ENCODE peak calls at places on chromosomes 1 and 21, in five cellular contexts. One of them, this sample, is unnamed.

GRCh38 chr1:67118191-67118590 is 16.6 kb downstream of the C1orf141 start:
- DNase-seq in HepG2: no peak
- DNase-seq in NT2/D1: no peak
- DNase-seq in H1: no peak
- DNase-seq in GM12878: no peak
- DNase-seq in this sample: no peak

GRCh38 chr1:37410815-37411214 is 63.6 kb upstream of the ZC3H12A start:
- DNase-seq in HepG2: peak
- DNase-seq in NT2/D1: peak
- DNase-seq in H1: no peak
- DNase-seq in GM12878: no peak
- DNase-seq in this sample: peak

GRCh38 chr1:214259353-214259982 is 21.5 kb upstream of the SMYD2 start:
- DNase-seq in HepG2: no peak
- DNase-seq in NT2/D1: no peak
- DNase-seq in H1: no peak
- DNase-seq in GM12878: no peak
- DNase-seq in this sample: no peak

GRCh38 chr1:200279810-200280411 is 129.9 kb downstream of the ZNF281 start:
- DNase-seq in HepG2: peak
- DNase-seq in NT2/D1: peak
- DNase-seq in H1: peak
- DNase-seq in GM12878: no peak
- DNase-seq in this sample: peak

GRCh38 chr1:64082459-64082858 is 121.0 kb upstream of the UBE2U start:
- DNase-seq in HepG2: no peak
- DNase-seq in NT2/D1: no peak
- DNase-seq in H1: peak
- DNase-seq in GM12878: no peak
- DNase-seq in this sample: no peak

GRCh38 chr1:27427836-27428315 is 35.5 kb downstream of the GPR3 start:
- DNase-seq in HepG2: peak
- DNase-seq in NT2/D1: no peak
- DNase-seq in H1: no peak
- DNase-seq in GM12878: no peak
- DNase-seq in this sample: no peak

GRCh38 chr1:48930011-48930410 is 153.3 kb upstream of the BEND5 start:
- DNase-seq in HepG2: no peak
- DNase-seq in NT2/D1: no peak
- DNase-seq in H1: no peak
- DNase-seq in GM12878: no peak
- DNase-seq in this sample: no peak

GRCh38 chr1:185917646-185918045 is 183.5 kb downstream of the HMCN1 start:
- DNase-seq in HepG2: no peak
- DNase-seq in NT2/D1: no peak
- DNase-seq in H1: no peak
- DNase-seq in GM12878: no peak
- DNase-seq in this sample: peak

GRCh38 chr1:89689234-89689633 is 56.3 kb downstream of the LRRC8C start:
- DNase-seq in HepG2: no peak
- DNase-seq in NT2/D1: no peak
- DNase-seq in H1: no peak
- DNase-seq in GM12878: no peak
- DNase-seq in this sample: no peak

GRCh38 chr1:65170511-65171142 is 22.6 kb downstream of the AK4 start:
- DNase-seq in HepG2: no peak
- DNase-seq in NT2/D1: no peak
- DNase-seq in H1: no peak
- DNase-seq in GM12878: no peak
- DNase-seq in this sample: no peak

GRCh38 chr1:22171951-22172715 is 29.2 kb upstream of the WNT4 start:
- DNase-seq in HepG2: no peak
- DNase-seq in NT2/D1: no peak
- DNase-seq in H1: peak
- DNase-seq in GM12878: no peak
- DNase-seq in this sample: no peak

GRCh38 chr1:70864302-70864701 is 183.3 kb downstream of the PTGER3 start:
- DNase-seq in HepG2: no peak
- DNase-seq in NT2/D1: no peak
- DNase-seq in H1: no peak
- DNase-seq in GM12878: no peak
- DNase-seq in this sample: no peak

GRCh38 chr1:10085076-10085475 is 52.3 kb downstream of the UBE4B start:
- DNase-seq in HepG2: peak
- DNase-seq in NT2/D1: no peak
- DNase-seq in H1: no peak
- DNase-seq in GM12878: no peak
- DNase-seq in this sample: no peak

GRCh38 chr1:64834734-64835133 is 89.9 kb downstream of the RAVER2 start:
- DNase-seq in HepG2: no peak
- DNase-seq in NT2/D1: no peak
- DNase-seq in H1: no peak
- DNase-seq in GM12878: no peak
- DNase-seq in this sample: no peak

GRCh38 chr1:21225065-21225464 is 48.4 kb upstream of the EIF4G3 start:
- DNase-seq in HepG2: no peak
- DNase-seq in NT2/D1: no peak
- DNase-seq in H1: no peak
- DNase-seq in GM12878: no peak
- DNase-seq in this sample: no peak

GRCh38 chr1:75991497-75992114 is 59.4 kb upstream of the ASB17 start:
- DNase-seq in HepG2: peak
- DNase-seq in NT2/D1: peak
- DNase-seq in H1: peak
- DNase-seq in GM12878: no peak
- DNase-seq in this sample: peak

GRCh38 chr1:31207590-31207989 is 32.1 kb downstream of the NKAIN1 start:
- DNase-seq in HepG2: no peak
- DNase-seq in NT2/D1: no peak
- DNase-seq in H1: no peak
- DNase-seq in GM12878: no peak
- DNase-seq in this sample: no peak

GRCh38 chr1:86750530-86750929 is 46.2 kb downstream of the SH3GLB1 start:
- DNase-seq in HepG2: no peak
- DNase-seq in NT2/D1: no peak
- DNase-seq in H1: no peak
- DNase-seq in GM12878: no peak
- DNase-seq in this sample: no peak

GRCh38 chr1:116273042-116273783 is 99.8 kb upstream of the ATP1A1 start:
- DNase-seq in HepG2: peak
- DNase-seq in NT2/D1: no peak
- DNase-seq in H1: no peak
- DNase-seq in GM12878: no peak
- DNase-seq in this sample: no peak

GRCh38 chr1:85494957-85495266 is 30.0 kb upstream of the DDAH1 start:
- DNase-seq in HepG2: peak
- DNase-seq in NT2/D1: no peak
- DNase-seq in H1: no peak
- DNase-seq in GM12878: no peak
- DNase-seq in this sample: no peak

GRCh38 chr1:118360817-118361216 is 175.8 kb upstream of the SPAG17 start:
- DNase-seq in HepG2: no peak
- DNase-seq in NT2/D1: no peak
- DNase-seq in H1: no peak
- DNase-seq in GM12878: no peak
- DNase-seq in this sample: no peak

GRCh38 chr1:169899519-169900217 is 6.0 kb upstream of the SCYL3 start:
- DNase-seq in HepG2: no peak
- DNase-seq in NT2/D1: no peak
- DNase-seq in H1: no peak
- DNase-seq in GM12878: no peak
- DNase-seq in this sample: no peak

GRCh38 chr1:91863498-91863897 is 22.5 kb downstream of the TGFBR3 start:
- DNase-seq in HepG2: no peak
- DNase-seq in NT2/D1: no peak
- DNase-seq in H1: no peak
- DNase-seq in GM12878: no peak
- DNase-seq in this sample: no peak

GRCh38 chr1:91866425-91866824 is 19.5 kb downstream of the TGFBR3 start:
- DNase-seq in HepG2: no peak
- DNase-seq in NT2/D1: no peak
- DNase-seq in H1: no peak
- DNase-seq in GM12878: no peak
- DNase-seq in this sample: no peak

GRCh38 chr1:91864017-91864700 is 21.8 kb downstream of the TGFBR3 start:
- DNase-seq in HepG2: no peak
- DNase-seq in NT2/D1: no peak
- DNase-seq in H1: no peak
- DNase-seq in GM12878: no peak
- DNase-seq in this sample: peak

GRCh38 chr1:91857557-91858239 is 28.3 kb downstream of the TGFBR3 start:
- DNase-seq in HepG2: no peak
- DNase-seq in NT2/D1: no peak
- DNase-seq in H1: no peak
- DNase-seq in GM12878: no peak
- DNase-seq in this sample: no peak

DNA sequence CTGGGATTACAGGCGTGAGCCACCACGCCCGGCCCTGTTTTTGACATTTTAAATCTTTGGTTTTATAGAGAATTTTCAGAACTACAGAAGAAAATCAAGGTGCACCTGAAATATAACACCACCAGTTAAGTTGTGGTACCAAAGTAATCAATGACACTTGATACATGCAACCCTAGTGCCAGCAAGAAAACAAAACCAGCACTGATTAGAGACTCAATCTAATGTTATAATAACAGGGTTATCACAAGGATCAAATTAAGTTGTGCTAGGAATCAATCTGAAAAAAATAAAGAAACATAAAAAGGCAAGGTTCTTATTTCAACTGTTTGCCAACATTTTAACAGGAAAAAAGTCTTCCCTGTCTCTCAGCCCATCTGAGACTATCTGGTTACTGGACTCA is 23.8 kb downstream of the TGFBR3 start:
- DNase-seq in HepG2: no peak
- DNase-seq in NT2/D1: no peak
- DNase-seq in H1: no peak
- DNase-seq in GM12878: no peak
- DNase-seq in this sample: no peak
- TF ChIP-seq SUZ12 in HepG2: no peak
- TF ChIP-seq SUZ12 in NT2/D1: no peak
- TF ChIP-seq SUZ12 in H1: no peak
- TF ChIP-seq SUZ12 in GM12878: no peak
- TF ChIP-seq SUZ12 in this sample: no peak

DNA sequence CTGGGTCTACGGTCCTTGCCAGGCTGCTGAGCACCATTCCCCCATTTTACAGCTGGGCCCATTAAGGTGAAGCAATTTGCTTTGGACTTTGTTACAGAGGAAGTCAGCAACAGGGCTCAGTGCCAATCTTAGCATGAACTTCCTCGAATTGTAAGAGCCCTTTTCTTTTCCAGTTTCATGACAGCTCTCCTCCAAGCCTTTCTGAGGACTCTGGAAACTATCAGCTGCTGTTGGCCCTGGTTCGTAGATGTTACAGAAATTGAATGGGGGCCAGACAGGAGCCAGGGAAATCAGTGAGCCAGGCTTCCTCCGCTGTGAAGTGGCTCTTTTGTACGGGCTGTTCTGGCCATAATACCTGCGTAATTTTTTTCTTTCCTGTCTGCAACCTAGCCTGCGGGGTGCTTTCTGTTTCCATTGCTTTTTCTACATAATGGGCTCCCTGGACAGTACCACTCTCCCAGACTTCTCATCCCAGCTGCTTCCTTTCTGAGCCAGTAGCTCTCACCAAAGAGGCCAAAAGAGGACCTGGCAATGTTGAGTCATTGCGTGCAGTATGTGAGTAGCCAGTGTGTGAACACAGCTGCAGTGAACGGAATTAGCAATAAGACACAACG is 386.3 kb downstream of the DISC1 start:
- DNase-seq in HepG2: no peak
- DNase-seq in NT2/D1: no peak
- DNase-seq in H1: no peak
- DNase-seq in GM12878: no peak
- DNase-seq in this sample: no peak
- TF ChIP-seq SUZ12 in HepG2: no peak
- TF ChIP-seq SUZ12 in NT2/D1: no peak
- TF ChIP-seq SUZ12 in H1: no peak
- TF ChIP-seq SUZ12 in GM12878: no peak
- TF ChIP-seq SUZ12 in this sample: no peak

GRCh38 chr1:151993734-151994496 is at the start of gene S100A10:
- DNase-seq in HepG2: peak
- DNase-seq in NT2/D1: no peak
- DNase-seq in H1: no peak
- DNase-seq in GM12878: no peak
- DNase-seq in this sample: peak
- TF ChIP-seq SUZ12 in HepG2: no peak
- TF ChIP-seq SUZ12 in NT2/D1: no peak
- TF ChIP-seq SUZ12 in H1: no peak
- TF ChIP-seq SUZ12 in GM12878: no peak
- TF ChIP-seq SUZ12 in this sample: no peak

DNA sequence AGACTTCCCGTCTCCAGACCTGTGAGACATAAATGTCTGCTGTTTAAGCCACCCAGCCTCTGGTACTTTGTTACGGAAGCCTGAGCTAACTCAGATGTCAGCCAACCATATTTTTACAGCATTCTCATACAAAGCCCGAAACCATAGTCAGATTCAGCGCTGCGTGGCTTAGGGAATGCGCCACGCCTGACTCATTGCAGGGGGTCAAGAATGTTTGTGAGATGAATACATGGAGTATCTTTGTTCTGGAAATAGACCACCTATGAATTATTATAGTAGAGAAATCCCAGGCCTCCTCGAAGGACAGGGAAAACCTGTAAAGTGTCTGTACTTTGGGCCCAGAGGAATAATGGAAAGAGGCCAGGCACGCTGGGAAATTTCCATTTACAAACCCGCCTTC is 434.8 kb downstream of the CAMTA1 start:
- DNase-seq in HepG2: no peak
- DNase-seq in NT2/D1: no peak
- DNase-seq in H1: no peak
- DNase-seq in GM12878: no peak
- DNase-seq in this sample: no peak
- TF ChIP-seq SUZ12 in HepG2: no peak
- TF ChIP-seq SUZ12 in NT2/D1: no peak
- TF ChIP-seq SUZ12 in H1: no peak
- TF ChIP-seq SUZ12 in GM12878: no peak
- TF ChIP-seq SUZ12 in this sample: no peak

GRCh38 chr21:44911384-44912157 is 9.1 kb downstream of the ITGB2 start:
- DNase-seq in HepG2: peak
- DNase-seq in NT2/D1: no peak
- DNase-seq in H1: no peak
- DNase-seq in GM12878: no peak
- DNase-seq in this sample: peak
- TF ChIP-seq SUZ12 in HepG2: no peak
- TF ChIP-seq SUZ12 in NT2/D1: no peak
- TF ChIP-seq SUZ12 in H1: no peak
- TF ChIP-seq SUZ12 in GM12878: no peak
- TF ChIP-seq SUZ12 in this sample: no peak

GRCh38 chr1:247442164-247442563 is 15.7 kb downstream of the OR2B11 start:
- DNase-seq in HepG2: no peak
- DNase-seq in NT2/D1: no peak
- DNase-seq in H1: no peak
- DNase-seq in GM12878: no peak
- DNase-seq in this sample: no peak
- TF ChIP-seq SUZ12 in HepG2: no peak
- TF ChIP-seq SUZ12 in NT2/D1: no peak
- TF ChIP-seq SUZ12 in H1: no peak
- TF ChIP-seq SUZ12 in GM12878: no peak
- TF ChIP-seq SUZ12 in this sample: no peak